ENCODE peak calls at places on chromosome 22, in five cellular contexts. One of them, this sample, is unnamed.

GRCh38 chr22:36641902-36642640 is 61.5 kb downstream of the CACNG2 start:
- DNase-seq in K562: no peak
- DNase-seq in A549: peak
- DNase-seq in IMR-90: peak
- DNase-seq in HepG2: no peak
- DNase-seq in this sample: no peak

GRCh38 chr22:32994921-32995320 is 63.3 kb downstream of the SYN3 start:
- DNase-seq in K562: no peak
- DNase-seq in A549: no peak
- DNase-seq in IMR-90: no peak
- DNase-seq in HepG2: peak
- DNase-seq in this sample: no peak

GRCh38 chr22:20761536-20761935 is 12.4 kb upstream of the SERPIND1 start:
- DNase-seq in K562: no peak
- DNase-seq in A549: no peak
- DNase-seq in IMR-90: peak
- DNase-seq in HepG2: no peak
- DNase-seq in this sample: no peak

GRCh38 chr22:41501209-41501608 is 32.3 kb downstream of the ACO2 start:
- DNase-seq in K562: no peak
- DNase-seq in A549: peak
- DNase-seq in IMR-90: no peak
- DNase-seq in HepG2: peak
- DNase-seq in this sample: no peak

GRCh38 chr22:38298312-38299000 is 18.8 kb downstream of the CSNK1E start:
- DNase-seq in K562: peak
- DNase-seq in A549: no peak
- DNase-seq in IMR-90: peak
- DNase-seq in HepG2: no peak
- DNase-seq in this sample: no peak

GRCh38 chr22:44182591-44183588 is 2.2 kb downstream of the PARVG start:
- DNase-seq in K562: no peak
- DNase-seq in A549: no peak
- DNase-seq in IMR-90: no peak
- DNase-seq in HepG2: no peak
- DNase-seq in this sample: no peak

GRCh38 chr22:40043086-40043485 is 48.3 kb downstream of the FAM83F start:
- DNase-seq in K562: no peak
- DNase-seq in A549: no peak
- DNase-seq in IMR-90: no peak
- DNase-seq in HepG2: no peak
- DNase-seq in this sample: no peak

GRCh38 chr22:43823353-43823908 is 11.3 kb upstream of the EFCAB6 start:
- DNase-seq in K562: no peak
- DNase-seq in A549: peak
- DNase-seq in IMR-90: no peak
- DNase-seq in HepG2: peak
- DNase-seq in this sample: peak

GRCh38 chr22:43440103-43440387 is 28.2 kb downstream of the MPPED1 start:
- DNase-seq in K562: no peak
- DNase-seq in A549: no peak
- DNase-seq in IMR-90: no peak
- DNase-seq in HepG2: no peak
- DNase-seq in this sample: no peak

GRCh38 chr22:40894417-40894816 is 32.5 kb upstream of the DNAJB7 start:
- DNase-seq in K562: no peak
- DNase-seq in A549: no peak
- DNase-seq in IMR-90: no peak
- DNase-seq in HepG2: no peak
- DNase-seq in this sample: no peak

GRCh38 chr22:27668828-27669797 is 132.4 kb downstream of the MN1 start:
- DNase-seq in K562: peak
- DNase-seq in A549: peak
- DNase-seq in IMR-90: peak
- DNase-seq in HepG2: peak
- DNase-seq in this sample: no peak

GRCh38 chr22:17213976-17214375 is 5.3 kb downstream of the ADA2 start:
- DNase-seq in K562: peak
- DNase-seq in A549: peak
- DNase-seq in IMR-90: peak
- DNase-seq in HepG2: peak
- DNase-seq in this sample: peak
- TF ChIP-seq MAFK in K562: no peak
- TF ChIP-seq MAFK in A549: no peak
- TF ChIP-seq MAFK in IMR-90: no peak
- TF ChIP-seq MAFK in HepG2: no peak
- TF ChIP-seq MAFK in this sample: no peak

DNA sequence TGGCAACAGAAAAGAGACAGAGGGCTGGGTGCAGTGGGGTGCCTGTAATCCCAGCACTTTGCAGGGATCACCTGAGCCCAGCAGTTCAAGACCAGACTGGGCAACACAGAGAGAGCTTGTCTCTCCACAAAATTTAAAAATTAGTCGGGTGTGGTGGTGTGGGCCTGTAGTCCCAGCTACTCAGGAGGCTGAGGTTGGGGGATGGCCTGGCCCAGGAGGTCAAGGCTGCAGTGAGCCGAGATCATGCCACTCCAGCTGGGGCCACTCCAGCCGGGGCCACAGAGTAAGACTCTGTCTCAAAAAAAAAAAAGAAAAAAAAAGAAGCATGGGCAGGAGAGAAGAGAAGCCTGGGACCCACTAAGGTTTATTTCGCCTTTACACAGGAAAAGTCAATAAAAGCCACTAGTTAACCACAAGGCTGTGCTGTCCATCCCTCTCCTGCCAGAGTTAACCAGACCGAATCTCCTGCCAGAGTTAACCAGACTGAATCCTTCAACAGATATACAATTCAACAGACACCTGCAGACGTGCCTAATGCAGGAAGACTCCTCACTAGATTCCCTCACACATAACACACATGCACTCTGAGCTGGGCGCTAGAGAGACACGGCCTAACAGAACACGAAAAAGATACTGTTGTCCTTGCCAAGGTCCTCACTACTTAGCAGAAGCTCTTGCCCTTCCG is 29.8 kb downstream of the MICAL3 start:
- DNase-seq in K562: no peak
- DNase-seq in A549: no peak
- DNase-seq in IMR-90: no peak
- DNase-seq in HepG2: no peak
- DNase-seq in this sample: no peak
- TF ChIP-seq MAFK in K562: no peak
- TF ChIP-seq MAFK in A549: no peak
- TF ChIP-seq MAFK in IMR-90: no peak
- TF ChIP-seq MAFK in HepG2: no peak
- TF ChIP-seq MAFK in this sample: no peak

GRCh38 chr22:22934543-22935055 is 47.0 kb downstream of the IGLL5 start:
- DNase-seq in K562: peak
- DNase-seq in A549: no peak
- DNase-seq in IMR-90: no peak
- DNase-seq in HepG2: no peak
- DNase-seq in this sample: no peak

GRCh38 chr22:22936190-22936914 is 48.7 kb downstream of the IGLL5 start:
- DNase-seq in K562: no peak
- DNase-seq in A549: no peak
- DNase-seq in IMR-90: no peak
- DNase-seq in HepG2: no peak
- DNase-seq in this sample: no peak

GRCh38 chr22:22933807-22934542 is 46.4 kb downstream of the IGLL5 start:
- DNase-seq in K562: peak
- DNase-seq in A549: no peak
- DNase-seq in IMR-90: no peak
- DNase-seq in HepG2: no peak
- DNase-seq in this sample: no peak

GRCh38 chr22:22935546-22936157 is 48.0 kb downstream of the IGLL5 start:
- DNase-seq in K562: peak
- DNase-seq in A549: no peak
- DNase-seq in IMR-90: no peak
- DNase-seq in HepG2: no peak
- DNase-seq in this sample: no peak

GRCh38 chr22:22935056-22935545 is 47.5 kb downstream of the IGLL5 start:
- DNase-seq in K562: peak
- DNase-seq in A549: no peak
- DNase-seq in IMR-90: no peak
- DNase-seq in HepG2: no peak
- DNase-seq in this sample: no peak
- TF ChIP-seq MAFK in K562: no peak
- TF ChIP-seq MAFK in A549: no peak
- TF ChIP-seq MAFK in IMR-90: no peak
- TF ChIP-seq MAFK in HepG2: no peak
- TF ChIP-seq MAFK in this sample: no peak

DNA sequence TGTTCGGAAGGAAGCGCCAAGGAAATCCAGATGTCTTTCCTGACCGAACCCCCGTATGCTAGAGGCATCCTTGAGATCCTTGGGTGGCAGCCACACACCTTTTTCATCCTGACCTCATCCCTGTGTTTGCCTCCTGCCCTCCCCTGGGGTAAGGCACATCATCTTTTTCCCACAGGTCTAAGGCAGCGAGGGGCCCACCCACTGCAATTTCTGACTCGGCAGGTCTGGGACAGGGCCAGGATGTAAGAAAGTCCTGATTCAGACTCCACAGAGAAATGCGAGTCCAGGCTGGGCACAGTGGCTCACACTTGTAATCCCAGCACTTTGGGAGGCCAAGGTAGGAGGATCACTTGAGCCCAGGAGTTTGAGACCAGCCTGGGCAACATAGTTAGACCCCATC is 10.5 kb downstream of the ZMAT5 start:
- DNase-seq in K562: no peak
- DNase-seq in A549: no peak
- DNase-seq in IMR-90: no peak
- DNase-seq in HepG2: no peak
- DNase-seq in this sample: no peak
- TF ChIP-seq MAFK in K562: no peak
- TF ChIP-seq MAFK in A549: no peak
- TF ChIP-seq MAFK in IMR-90: no peak
- TF ChIP-seq MAFK in HepG2: no peak
- TF ChIP-seq MAFK in this sample: no peak

GRCh38 chr22:49826603-49827306 is 918 bp downstream of the BRD1 start:
- DNase-seq in K562: no peak
- DNase-seq in A549: no peak
- DNase-seq in IMR-90: peak
- DNase-seq in HepG2: no peak
- DNase-seq in this sample: peak
- TF ChIP-seq MAFK in K562: no peak
- TF ChIP-seq MAFK in A549: no peak
- TF ChIP-seq MAFK in IMR-90: no peak
- TF ChIP-seq MAFK in HepG2: no peak
- TF ChIP-seq MAFK in this sample: no peak

DNA sequence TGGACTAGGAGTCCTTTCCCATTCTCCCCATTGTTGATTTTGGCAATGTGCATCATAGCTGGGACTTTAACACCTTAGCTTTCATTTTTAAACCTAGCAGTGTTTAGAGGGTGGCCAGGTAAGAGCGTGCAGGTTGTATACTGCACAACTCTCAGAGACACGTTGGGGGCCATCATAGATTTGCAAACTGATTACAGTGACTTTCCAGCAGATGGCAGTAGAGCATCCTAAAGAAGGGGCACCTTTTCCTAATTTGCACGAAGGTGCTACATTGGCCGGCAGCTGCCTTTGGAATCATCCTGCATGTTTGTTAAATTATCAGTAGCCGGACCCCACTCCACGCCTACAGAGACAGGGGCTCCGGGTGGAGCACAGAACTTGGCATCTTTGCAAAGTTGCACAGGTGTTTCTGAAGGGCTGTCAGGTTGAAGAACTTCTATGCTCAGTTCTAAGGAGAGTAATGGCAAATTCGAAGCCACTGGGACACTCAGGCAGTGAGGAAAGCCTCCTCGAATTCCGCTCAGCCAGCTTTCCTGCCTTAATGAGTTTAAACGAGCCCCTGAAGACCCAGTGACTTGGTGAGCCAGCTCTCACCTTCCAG is 7.7 kb downstream of the LHFPL7 start:
- DNase-seq in K562: peak
- DNase-seq in A549: peak
- DNase-seq in IMR-90: peak
- DNase-seq in HepG2: peak
- DNase-seq in this sample: peak
- TF ChIP-seq MAFK in K562: no peak
- TF ChIP-seq MAFK in A549: no peak
- TF ChIP-seq MAFK in IMR-90: no peak
- TF ChIP-seq MAFK in HepG2: no peak
- TF ChIP-seq MAFK in this sample: no peak

GRCh38 chr22:35314161-35314942 is 14.7 kb downstream of the TOM1 start:
- DNase-seq in K562: no peak
- DNase-seq in A549: no peak
- DNase-seq in IMR-90: no peak
- DNase-seq in HepG2: no peak
- DNase-seq in this sample: no peak

GRCh38 chr22:35312198-35313059 is 12.7 kb downstream of the TOM1 start:
- DNase-seq in K562: no peak
- DNase-seq in A549: no peak
- DNase-seq in IMR-90: peak
- DNase-seq in HepG2: peak
- DNase-seq in this sample: no peak

GRCh38 chr22:35313311-35314121 is 13.8 kb downstream of the TOM1 start:
- DNase-seq in K562: no peak
- DNase-seq in A549: peak
- DNase-seq in IMR-90: peak
- DNase-seq in HepG2: peak
- DNase-seq in this sample: no peak

GRCh38 chr22:35310556-35311550 is 11.2 kb downstream of the TOM1 start:
- DNase-seq in K562: no peak
- DNase-seq in A549: no peak
- DNase-seq in IMR-90: no peak
- DNase-seq in HepG2: peak
- DNase-seq in this sample: no peak

DNA sequence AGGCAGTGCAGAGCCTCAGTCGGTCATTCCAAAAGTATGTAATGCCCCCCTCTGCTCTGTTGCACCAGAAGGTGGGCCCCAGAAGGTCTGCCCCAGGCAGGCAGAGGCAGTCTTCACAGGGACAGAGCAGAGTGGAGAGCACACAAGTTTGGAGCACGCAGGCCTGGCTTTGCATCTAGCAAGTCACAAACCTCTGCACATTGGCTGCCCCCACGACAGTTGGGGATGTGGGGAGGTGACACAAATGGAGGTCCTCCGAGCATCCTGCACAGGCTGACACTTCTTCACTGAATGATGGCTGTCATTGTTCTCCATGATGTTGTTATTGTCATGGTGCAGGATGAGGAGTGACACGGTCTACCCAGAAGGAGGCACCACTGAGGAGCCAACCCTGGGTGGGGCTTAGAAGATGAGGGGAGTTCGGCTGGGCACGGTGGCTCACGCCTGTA is 11.9 kb downstream of the TOM1 start:
- DNase-seq in K562: no peak
- DNase-seq in A549: no peak
- DNase-seq in IMR-90: no peak
- DNase-seq in HepG2: no peak
- DNase-seq in this sample: no peak
- TF ChIP-seq MAFK in K562: no peak
- TF ChIP-seq MAFK in A549: no peak
- TF ChIP-seq MAFK in IMR-90: no peak
- TF ChIP-seq MAFK in HepG2: no peak
- TF ChIP-seq MAFK in this sample: no peak

This sample was measured in H1.